ENCODE peak calls at places on chromosome 6, in ten cellular contexts. V is IMR-90, F is astrocyte, H is HCT116, G is mesendoderm, I is DND-41, B is neural progenitor cell, A is fibroblast of lung, R is GM23248, J is trophoblast cell. Z is an unnamed sample.
A peak's percentile ranks its signal among the peaks of the same experiment; 100 is the strongest.

GRCh38 chr6:11785449-11785951 is 6.9 kb upstream of the ADTRP start:
- DNase-seq in V (no peak), F (peak; percentile 30), H (no peak), G (no peak), I (no peak), B (no peak), A (peak; percentile 39), R (no peak), J (peak; percentile 76), Z (no peak)

GRCh38 chr6:89840538-89840937 is 10.9 kb downstream of the CASP8AP2 start:
- DNase-seq in V (peak; percentile 41), F (peak; percentile 16), H (no peak), G (no peak), I (no peak), B (no peak), A (peak; percentile 35), R (no peak), J (no peak), Z (no peak)

GRCh38 chr6:103617642-103618041 is 1242.1 kb downstream of the HACE1 start:
- DNase-seq in V (no peak), F (no peak), H (no peak), G (no peak), I (no peak), B (no peak), A (no peak), R (no peak), J (peak; percentile 8), Z (no peak)

GRCh38 chr6:75563032-75563431 is 38.6 kb upstream of the SENP6 start:
- DNase-seq in V (peak; percentile 47), F (peak; percentile 16), H (peak; percentile 48), G (peak; percentile 87), I (no peak), B (peak; percentile 60), A (peak; percentile 32), R (peak; percentile 47), J (peak; percentile 80), Z (peak; percentile 27)

GRCh38 chr6:148828047-148828446 is 81.2 kb downstream of the UST start:
- DNase-seq in V (no peak), F (no peak), H (no peak), G (no peak), I (no peak), B (no peak), A (no peak), R (no peak), J (no peak), Z (no peak)

GRCh38 chr6:39421383-39422225 is 99.1 kb upstream of the KCNK16 start:
- DNase-seq in V (no peak), F (no peak), H (no peak), G (no peak), I (no peak), B (no peak), A (no peak), R (peak; percentile 63), J (no peak), Z (no peak)

GRCh38 chr6:39377530-39377929 is 55.0 kb upstream of the KCNK16 start:
- DNase-seq in V (peak; percentile 44), F (peak; percentile 51), H (peak; percentile 23), G (peak; percentile 90), I (peak; percentile 15), B (peak; percentile 89), A (peak; percentile 63), R (peak; percentile 88), J (peak; percentile 78), Z (peak; percentile 72)

GRCh38 chr6:97049254-97050004 is 124.9 kb downstream of the KLHL32 start:
- DNase-seq in V (no peak), F (no peak), H (no peak), G (peak; percentile 21), I (no peak), B (no peak), A (no peak), R (peak; percentile 21), J (no peak), Z (no peak)

GRCh38 chr6:141388666-141389065 is 744.1 kb upstream of the GJE1 start:
- DNase-seq in V (no peak), F (no peak), H (no peak), G (peak; percentile 14), I (no peak), B (no peak), A (no peak), R (no peak), J (no peak), Z (peak; percentile 43)

GRCh38 chr6:30914854-30915590 is 984 bp downstream of the VARS2 start:
- DNase-seq in V (no peak), F (no peak), H (no peak), G (no peak), I (peak; percentile 40), B (no peak), A (no peak), R (peak; percentile 31), J (no peak), Z (no peak)

GRCh38 chr6:168960557-168960956 is 293.1 kb downstream of the THBS2 start:
- DNase-seq in V (no peak), F (no peak), H (no peak), G (no peak), I (no peak), B (no peak), A (no peak), R (no peak), J (no peak), Z (no peak)

GRCh38 chr6:113351183-113351834 is 505.8 kb upstream of the MARCKS start:
- DNase-seq in V (peak; percentile 83), F (peak; percentile 92), H (no peak), G (no peak), I (no peak), B (no peak), A (peak; percentile 92), R (peak; percentile 66), J (no peak), Z (no peak)

GRCh38 chr6:110756817-110757216 is 58.5 kb downstream of the CDK19 start:
- DNase-seq in V (no peak), F (no peak), H (no peak), G (no peak), I (no peak), B (peak; percentile 18), A (no peak), R (no peak), J (no peak), Z (no peak)

DNA sequence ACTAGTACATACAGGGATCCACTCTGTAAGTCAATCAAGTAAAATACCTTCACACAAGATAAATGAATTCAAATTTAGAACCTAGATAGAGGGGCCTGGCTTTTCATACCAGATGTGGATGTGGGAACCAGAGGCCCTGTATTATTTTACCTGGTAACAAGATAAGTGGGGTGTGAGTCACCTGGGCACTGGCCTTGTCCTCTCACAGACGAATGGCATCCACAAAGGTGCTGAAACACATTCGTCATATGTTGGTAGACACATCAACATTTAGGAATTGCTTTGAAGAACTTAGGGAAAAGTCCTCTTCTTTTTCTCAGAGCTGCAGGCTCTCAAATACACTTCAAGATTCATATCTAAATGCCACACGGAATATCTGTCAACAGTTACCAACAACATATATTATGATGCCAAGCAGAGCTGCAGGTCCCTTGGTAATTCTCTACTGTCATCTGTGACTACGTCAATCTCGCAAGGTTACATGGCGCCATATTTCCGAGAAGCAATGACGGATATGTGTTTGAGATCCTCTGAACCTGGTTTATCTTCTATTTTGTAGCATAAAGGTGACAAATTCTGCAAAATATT is 618.6 kb downstream of the EPM2A start:
- DNase-seq in V (no peak), F (no peak), H (no peak), G (no peak), I (no peak), B (no peak), A (no peak), R (no peak), J (peak; percentile 97), Z (no peak)
- H3K4me3 ChIP-seq in V (no peak overlapping the region), F (no peak overlapping the region), H (no peak overlapping the region), G (no peak overlapping the region), I (no peak overlapping the region), B (no peak overlapping the region), A (no peak overlapping the region), R (no peak overlapping the region), J (no peak overlapping the region), Z (no peak overlapping the region)

DNA sequence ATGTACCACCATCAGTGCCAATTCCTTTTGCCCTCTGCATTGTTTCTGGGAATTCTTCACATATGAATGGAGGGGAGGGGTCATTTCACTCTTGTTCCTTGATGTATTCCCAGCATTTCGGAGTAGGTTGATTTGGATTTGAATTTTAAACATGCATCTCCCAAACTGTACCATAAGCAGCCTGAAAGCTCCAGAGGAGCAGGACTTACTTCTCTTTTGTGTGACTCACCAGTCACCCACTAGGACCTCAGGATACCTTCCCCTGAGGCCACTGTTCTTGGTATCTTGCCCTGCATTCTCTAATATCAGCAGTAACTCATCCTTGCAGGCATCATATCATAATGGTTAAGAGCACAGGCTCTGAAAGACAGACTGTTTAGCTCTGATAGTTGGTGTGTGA is 723 bp downstream of the MRPL2 start:
- DNase-seq in V (no peak), F (no peak), H (no peak), G (no peak), I (no peak), B (no peak), A (no peak), R (peak; percentile 42), J (peak; percentile 42), Z (no peak)
- H3K9ac ChIP-seq in V (peak overlapping the region; percentile 77), F (peak overlapping the region; percentile 98), H (peak overlapping the region; percentile 90), G (peak overlapping the region; percentile 92), I (peak overlapping the region; percentile 65), B (peak overlapping the region; percentile 88), A (no peak overlapping the region), R (peak overlapping the region; percentile 96), J (peak overlapping the region; percentile 73), Z (peak overlapping the region; percentile 90)

DNA sequence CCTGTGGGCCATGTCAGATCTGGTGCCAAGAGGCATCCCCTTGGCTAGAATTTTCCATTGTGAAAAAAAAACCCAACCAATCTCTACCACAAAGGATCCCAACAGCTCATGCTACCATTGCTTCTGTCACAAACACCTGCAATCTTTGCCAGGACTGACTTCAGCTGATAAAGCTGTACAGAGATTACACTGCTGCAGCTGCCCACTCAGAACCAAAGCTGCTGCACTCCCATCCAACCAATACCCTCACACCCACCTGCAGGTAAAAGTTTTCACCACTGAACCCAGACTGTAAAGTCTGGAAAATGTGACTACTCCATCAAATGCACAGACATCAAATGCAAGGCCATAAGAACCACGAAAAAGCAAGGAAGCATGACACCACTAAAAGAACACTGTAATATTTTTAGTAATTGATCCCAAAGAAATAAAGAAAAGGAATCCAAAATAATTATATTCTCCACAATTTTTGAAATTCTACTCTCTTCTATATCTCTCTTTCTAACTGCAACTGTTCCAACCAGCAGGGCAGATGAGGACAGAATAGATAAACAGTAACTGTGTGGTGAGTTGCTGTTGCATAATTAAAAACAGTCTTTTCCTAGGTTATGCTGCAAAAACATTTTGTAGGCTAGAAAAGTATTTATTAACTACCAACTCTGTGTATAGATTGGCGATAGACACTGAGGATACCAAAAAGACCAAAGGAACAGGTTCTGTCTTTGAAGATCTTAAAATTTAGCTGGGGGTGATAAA is 128.0 kb upstream of the MCHR2 start:
- DNase-seq in V (no peak), F (no peak), H (no peak), G (no peak), I (peak; percentile 15), B (no peak), A (no peak), R (peak; percentile 32), J (no peak), Z (no peak)
- H3K4me1 ChIP-seq in V (no peaks in the 10 kb centered on the region), F (no peaks in the 10 kb centered on the region), H (no peaks in the 10 kb centered on the region), G (no peaks in the 10 kb centered on the region), I (peaks cover 38% of the 10 kb centered on the region), B (no peaks in the 10 kb centered on the region), A (no peaks in the 10 kb centered on the region), R (peaks cover 12% of the 10 kb centered on the region), J (no peaks in the 10 kb centered on the region), Z (no peaks in the 10 kb centered on the region)

DNA sequence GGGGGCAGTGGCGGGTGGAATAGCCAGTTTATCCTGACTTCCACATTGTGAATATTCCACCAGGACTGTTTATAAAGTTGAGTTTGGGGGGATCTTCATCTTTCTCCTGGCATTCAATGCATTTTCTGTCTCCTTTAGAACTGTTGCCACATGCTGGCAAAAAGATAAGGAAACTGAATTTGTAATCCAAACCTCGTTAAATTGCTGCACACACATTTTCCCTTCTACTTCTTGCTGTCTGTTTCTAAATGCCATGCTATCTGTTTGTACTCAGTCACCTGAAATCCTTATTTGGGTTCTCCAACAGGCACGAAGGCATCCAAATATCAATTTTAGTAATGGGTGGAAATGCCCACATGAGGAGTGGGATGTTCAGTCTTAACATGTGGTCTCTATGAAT is 180.2 kb upstream of the CCN2 start:
- DNase-seq in V (no peak), F (no peak), H (no peak), G (no peak), I (no peak), B (no peak), A (no peak), R (peak; percentile 61), J (peak; percentile 53), Z (no peak)
- H3K4me3 ChIP-seq in V (no peak overlapping the region), F (no peak overlapping the region), H (no peak overlapping the region), G (no peak overlapping the region), I (no peak overlapping the region), B (no peak overlapping the region), A (no peak overlapping the region), R (peak overlapping the region; percentile 35), J (no peak overlapping the region), Z (no peak overlapping the region)

Z was measured in NT2/D1.